ENCODE peak calls at places on chromosomes 6 and 20, in eight cellular contexts. One of them, this sample, is unnamed.

GRCh38 chr6:80366721-80367120 is 260.2 kb downstream of the BCKDHB start:
- DNase-seq in germinal center: no peak
- DNase-seq in NCI-H774: no peak
- DNase-seq in T-cell: no peak
- DNase-seq in stimulated activated effector memory CD8-positive, alpha-beta T cell treated with anti-CD3 and anti-CD28 coated beads, Interleukin-12 subunit alpha, Interleukin-12 subunit beta, amount 100 ng/mL, for 72 hours: no peak
- DNase-seq in progenitor cell of endocrine pancreas: no peak
- DNase-seq in AG08395: no peak
- DNase-seq in A549: no peak
- DNase-seq in this sample: no peak

GRCh38 chr20:35240914-35241293 is 14.4 kb downstream of the MMP24 start:
- DNase-seq in germinal center: no peak
- DNase-seq in NCI-H774: no peak
- DNase-seq in T-cell: no peak
- DNase-seq in stimulated activated effector memory CD8-positive, alpha-beta T cell treated with anti-CD3 and anti-CD28 coated beads, Interleukin-12 subunit alpha, Interleukin-12 subunit beta, amount 100 ng/mL, for 72 hours: no peak
- DNase-seq in progenitor cell of endocrine pancreas: no peak
- DNase-seq in AG08395: no peak
- DNase-seq in A549: no peak
- DNase-seq in this sample: no peak

GRCh38 chr20:49237531-49237930 is 18.3 kb downstream of the DDX27 start:
- DNase-seq in germinal center: no peak
- DNase-seq in NCI-H774: no peak
- DNase-seq in T-cell: no peak
- DNase-seq in stimulated activated effector memory CD8-positive, alpha-beta T cell treated with anti-CD3 and anti-CD28 coated beads, Interleukin-12 subunit alpha, Interleukin-12 subunit beta, amount 100 ng/mL, for 72 hours: no peak
- DNase-seq in progenitor cell of endocrine pancreas: no peak
- DNase-seq in AG08395: no peak
- DNase-seq in A549: no peak
- DNase-seq in this sample: no peak

GRCh38 chr6:37696220-37696840 is 1.4 kb downstream of the MDGA1 start:
- DNase-seq in germinal center: peak
- DNase-seq in NCI-H774: no peak
- DNase-seq in T-cell: peak
- DNase-seq in stimulated activated effector memory CD8-positive, alpha-beta T cell treated with anti-CD3 and anti-CD28 coated beads, Interleukin-12 subunit alpha, Interleukin-12 subunit beta, amount 100 ng/mL, for 72 hours: peak
- DNase-seq in progenitor cell of endocrine pancreas: no peak
- DNase-seq in AG08395: peak
- DNase-seq in A549: no peak
- DNase-seq in this sample: peak

GRCh38 chr6:1832844-1833787 is 223.4 kb downstream of the FOXC1 start:
- DNase-seq in germinal center: no peak
- DNase-seq in NCI-H774: no peak
- DNase-seq in T-cell: no peak
- DNase-seq in stimulated activated effector memory CD8-positive, alpha-beta T cell treated with anti-CD3 and anti-CD28 coated beads, Interleukin-12 subunit alpha, Interleukin-12 subunit beta, amount 100 ng/mL, for 72 hours: no peak
- DNase-seq in progenitor cell of endocrine pancreas: no peak
- DNase-seq in AG08395: peak
- DNase-seq in A549: no peak
- DNase-seq in this sample: no peak

GRCh38 chr20:46251211-46251673 is 57.1 kb downstream of the CDH22 start:
- DNase-seq in germinal center: no peak
- DNase-seq in NCI-H774: no peak
- DNase-seq in T-cell: no peak
- DNase-seq in stimulated activated effector memory CD8-positive, alpha-beta T cell treated with anti-CD3 and anti-CD28 coated beads, Interleukin-12 subunit alpha, Interleukin-12 subunit beta, amount 100 ng/mL, for 72 hours: no peak
- DNase-seq in progenitor cell of endocrine pancreas: peak
- DNase-seq in AG08395: no peak
- DNase-seq in A549: no peak
- DNase-seq in this sample: no peak

GRCh38 chr6:164039954-164040375 is 625.4 kb downstream of the QKI start:
- DNase-seq in germinal center: peak
- DNase-seq in NCI-H774: no peak
- DNase-seq in T-cell: peak
- DNase-seq in stimulated activated effector memory CD8-positive, alpha-beta T cell treated with anti-CD3 and anti-CD28 coated beads, Interleukin-12 subunit alpha, Interleukin-12 subunit beta, amount 100 ng/mL, for 72 hours: peak
- DNase-seq in progenitor cell of endocrine pancreas: no peak
- DNase-seq in AG08395: peak
- DNase-seq in A549: no peak
- DNase-seq in this sample: no peak

GRCh38 chr20:13228771-13229170 is 7.7 kb downstream of the ISM1 start:
- DNase-seq in germinal center: no peak
- DNase-seq in NCI-H774: no peak
- DNase-seq in T-cell: no peak
- DNase-seq in stimulated activated effector memory CD8-positive, alpha-beta T cell treated with anti-CD3 and anti-CD28 coated beads, Interleukin-12 subunit alpha, Interleukin-12 subunit beta, amount 100 ng/mL, for 72 hours: no peak
- DNase-seq in progenitor cell of endocrine pancreas: no peak
- DNase-seq in AG08395: no peak
- DNase-seq in A549: no peak
- DNase-seq in this sample: no peak

GRCh38 chr6:16901777-16902176 is 140.5 kb upstream of the ATXN1 start:
- DNase-seq in germinal center: no peak
- DNase-seq in NCI-H774: no peak
- DNase-seq in T-cell: no peak
- DNase-seq in stimulated activated effector memory CD8-positive, alpha-beta T cell treated with anti-CD3 and anti-CD28 coated beads, Interleukin-12 subunit alpha, Interleukin-12 subunit beta, amount 100 ng/mL, for 72 hours: no peak
- DNase-seq in progenitor cell of endocrine pancreas: no peak
- DNase-seq in AG08395: peak
- DNase-seq in A549: no peak
- DNase-seq in this sample: no peak

GRCh38 chr6:14984454-14984853 is 261.4 kb upstream of the JARID2 start:
- DNase-seq in germinal center: no peak
- DNase-seq in NCI-H774: no peak
- DNase-seq in T-cell: no peak
- DNase-seq in stimulated activated effector memory CD8-positive, alpha-beta T cell treated with anti-CD3 and anti-CD28 coated beads, Interleukin-12 subunit alpha, Interleukin-12 subunit beta, amount 100 ng/mL, for 72 hours: no peak
- DNase-seq in progenitor cell of endocrine pancreas: no peak
- DNase-seq in AG08395: peak
- DNase-seq in A549: peak
- DNase-seq in this sample: no peak

GRCh38 chr20:54011352-54011751 is 59.0 kb downstream of the BCAS1 start:
- DNase-seq in germinal center: no peak
- DNase-seq in NCI-H774: no peak
- DNase-seq in T-cell: no peak
- DNase-seq in stimulated activated effector memory CD8-positive, alpha-beta T cell treated with anti-CD3 and anti-CD28 coated beads, Interleukin-12 subunit alpha, Interleukin-12 subunit beta, amount 100 ng/mL, for 72 hours: no peak
- DNase-seq in progenitor cell of endocrine pancreas: no peak
- DNase-seq in AG08395: no peak
- DNase-seq in A549: no peak
- DNase-seq in this sample: no peak

GRCh38 chr20:46332373-46333135 is 24.3 kb upstream of the CDH22 start:
- DNase-seq in germinal center: no peak
- DNase-seq in NCI-H774: no peak
- DNase-seq in T-cell: no peak
- DNase-seq in stimulated activated effector memory CD8-positive, alpha-beta T cell treated with anti-CD3 and anti-CD28 coated beads, Interleukin-12 subunit alpha, Interleukin-12 subunit beta, amount 100 ng/mL, for 72 hours: no peak
- DNase-seq in progenitor cell of endocrine pancreas: no peak
- DNase-seq in AG08395: no peak
- DNase-seq in A549: no peak
- DNase-seq in this sample: no peak

GRCh38 chr6:115195239-115195638 is 852.4 kb upstream of the HS3ST5 start:
- DNase-seq in germinal center: no peak
- DNase-seq in NCI-H774: peak
- DNase-seq in T-cell: no peak
- DNase-seq in stimulated activated effector memory CD8-positive, alpha-beta T cell treated with anti-CD3 and anti-CD28 coated beads, Interleukin-12 subunit alpha, Interleukin-12 subunit beta, amount 100 ng/mL, for 72 hours: no peak
- DNase-seq in progenitor cell of endocrine pancreas: no peak
- DNase-seq in AG08395: no peak
- DNase-seq in A549: no peak
- DNase-seq in this sample: no peak

GRCh38 chr6:116313377-116313776 is 33.6 kb upstream of the TSPYL1 start:
- DNase-seq in germinal center: no peak
- DNase-seq in NCI-H774: no peak
- DNase-seq in T-cell: no peak
- DNase-seq in stimulated activated effector memory CD8-positive, alpha-beta T cell treated with anti-CD3 and anti-CD28 coated beads, Interleukin-12 subunit alpha, Interleukin-12 subunit beta, amount 100 ng/mL, for 72 hours: no peak
- DNase-seq in progenitor cell of endocrine pancreas: no peak
- DNase-seq in AG08395: peak
- DNase-seq in A549: no peak
- DNase-seq in this sample: no peak

GRCh38 chr6:41061196-41061726 is 8.3 kb downstream of the APOBEC2 start:
- DNase-seq in germinal center: no peak
- DNase-seq in NCI-H774: no peak
- DNase-seq in T-cell: no peak
- DNase-seq in stimulated activated effector memory CD8-positive, alpha-beta T cell treated with anti-CD3 and anti-CD28 coated beads, Interleukin-12 subunit alpha, Interleukin-12 subunit beta, amount 100 ng/mL, for 72 hours: no peak
- DNase-seq in progenitor cell of endocrine pancreas: no peak
- DNase-seq in AG08395: no peak
- DNase-seq in A549: no peak
- DNase-seq in this sample: no peak

GRCh38 chr20:25076731-25077609 is 5.0 kb downstream of the VSX1 start:
- DNase-seq in germinal center: no peak
- DNase-seq in NCI-H774: peak
- DNase-seq in T-cell: no peak
- DNase-seq in stimulated activated effector memory CD8-positive, alpha-beta T cell treated with anti-CD3 and anti-CD28 coated beads, Interleukin-12 subunit alpha, Interleukin-12 subunit beta, amount 100 ng/mL, for 72 hours: peak
- DNase-seq in progenitor cell of endocrine pancreas: peak
- DNase-seq in AG08395: peak
- DNase-seq in A549: peak
- DNase-seq in this sample: no peak

GRCh38 chr6:145544031-145544430 is 191.3 kb downstream of the EPM2A start:
- DNase-seq in germinal center: no peak
- DNase-seq in NCI-H774: no peak
- DNase-seq in T-cell: no peak
- DNase-seq in stimulated activated effector memory CD8-positive, alpha-beta T cell treated with anti-CD3 and anti-CD28 coated beads, Interleukin-12 subunit alpha, Interleukin-12 subunit beta, amount 100 ng/mL, for 72 hours: no peak
- DNase-seq in progenitor cell of endocrine pancreas: no peak
- DNase-seq in AG08395: peak
- DNase-seq in A549: peak
- DNase-seq in this sample: no peak

GRCh38 chr20:38043512-38044300 is 10.2 kb downstream of the RPRD1B start:
- DNase-seq in germinal center: no peak
- DNase-seq in NCI-H774: no peak
- DNase-seq in T-cell: no peak
- DNase-seq in stimulated activated effector memory CD8-positive, alpha-beta T cell treated with anti-CD3 and anti-CD28 coated beads, Interleukin-12 subunit alpha, Interleukin-12 subunit beta, amount 100 ng/mL, for 72 hours: no peak
- DNase-seq in progenitor cell of endocrine pancreas: no peak
- DNase-seq in AG08395: peak
- DNase-seq in A549: peak
- DNase-seq in this sample: no peak

GRCh38 chr6:46053034-46053933 is 37.6 kb upstream of the CLIC5 start:
- DNase-seq in germinal center: no peak
- DNase-seq in NCI-H774: no peak
- DNase-seq in T-cell: no peak
- DNase-seq in stimulated activated effector memory CD8-positive, alpha-beta T cell treated with anti-CD3 and anti-CD28 coated beads, Interleukin-12 subunit alpha, Interleukin-12 subunit beta, amount 100 ng/mL, for 72 hours: no peak
- DNase-seq in progenitor cell of endocrine pancreas: no peak
- DNase-seq in AG08395: no peak
- DNase-seq in A549: no peak
- DNase-seq in this sample: no peak

GRCh38 chr6:2021713-2022125 is 223.7 kb downstream of the GMDS start:
- DNase-seq in germinal center: no peak
- DNase-seq in NCI-H774: peak
- DNase-seq in T-cell: no peak
- DNase-seq in stimulated activated effector memory CD8-positive, alpha-beta T cell treated with anti-CD3 and anti-CD28 coated beads, Interleukin-12 subunit alpha, Interleukin-12 subunit beta, amount 100 ng/mL, for 72 hours: no peak
- DNase-seq in progenitor cell of endocrine pancreas: no peak
- DNase-seq in AG08395: peak
- DNase-seq in A549: no peak
- DNase-seq in this sample: no peak

GRCh38 chr20:33578510-33578909 is 83.6 kb upstream of the C20orf144 start:
- DNase-seq in germinal center: no peak
- DNase-seq in NCI-H774: no peak
- DNase-seq in T-cell: no peak
- DNase-seq in stimulated activated effector memory CD8-positive, alpha-beta T cell treated with anti-CD3 and anti-CD28 coated beads, Interleukin-12 subunit alpha, Interleukin-12 subunit beta, amount 100 ng/mL, for 72 hours: no peak
- DNase-seq in progenitor cell of endocrine pancreas: no peak
- DNase-seq in AG08395: peak
- DNase-seq in A549: no peak
- DNase-seq in this sample: no peak

GRCh38 chr20:61759286-61760065 is 306.2 kb downstream of the TAF4 start:
- DNase-seq in germinal center: no peak
- DNase-seq in NCI-H774: no peak
- DNase-seq in T-cell: no peak
- DNase-seq in stimulated activated effector memory CD8-positive, alpha-beta T cell treated with anti-CD3 and anti-CD28 coated beads, Interleukin-12 subunit alpha, Interleukin-12 subunit beta, amount 100 ng/mL, for 72 hours: no peak
- DNase-seq in progenitor cell of endocrine pancreas: no peak
- DNase-seq in AG08395: no peak
- DNase-seq in A549: no peak
- DNase-seq in this sample: no peak

GRCh38 chr6:166567107-166567506 is 19.4 kb downstream of the RAMACL start:
- DNase-seq in germinal center: no peak
- DNase-seq in NCI-H774: no peak
- DNase-seq in T-cell: no peak
- DNase-seq in stimulated activated effector memory CD8-positive, alpha-beta T cell treated with anti-CD3 and anti-CD28 coated beads, Interleukin-12 subunit alpha, Interleukin-12 subunit beta, amount 100 ng/mL, for 72 hours: no peak
- DNase-seq in progenitor cell of endocrine pancreas: no peak
- DNase-seq in AG08395: peak
- DNase-seq in A549: no peak
- DNase-seq in this sample: no peak

GRCh38 chr6:157273756-157274088 is 49.6 kb downstream of the TMEM242 start:
- DNase-seq in germinal center: peak
- DNase-seq in NCI-H774: peak
- DNase-seq in T-cell: peak
- DNase-seq in stimulated activated effector memory CD8-positive, alpha-beta T cell treated with anti-CD3 and anti-CD28 coated beads, Interleukin-12 subunit alpha, Interleukin-12 subunit beta, amount 100 ng/mL, for 72 hours: peak
- DNase-seq in progenitor cell of endocrine pancreas: no peak
- DNase-seq in AG08395: no peak
- DNase-seq in A549: peak
- DNase-seq in this sample: peak

GRCh38 chr20:33518071-33518470 is 28.2 kb downstream of the CBFA2T2 start:
- DNase-seq in germinal center: no peak
- DNase-seq in NCI-H774: no peak
- DNase-seq in T-cell: no peak
- DNase-seq in stimulated activated effector memory CD8-positive, alpha-beta T cell treated with anti-CD3 and anti-CD28 coated beads, Interleukin-12 subunit alpha, Interleukin-12 subunit beta, amount 100 ng/mL, for 72 hours: no peak
- DNase-seq in progenitor cell of endocrine pancreas: no peak
- DNase-seq in AG08395: peak
- DNase-seq in A549: no peak
- DNase-seq in this sample: no peak

GRCh38 chr6:133546098-133546497 is 304.9 kb downstream of the EYA4 start:
- DNase-seq in germinal center: no peak
- DNase-seq in NCI-H774: no peak
- DNase-seq in T-cell: no peak
- DNase-seq in stimulated activated effector memory CD8-positive, alpha-beta T cell treated with anti-CD3 and anti-CD28 coated beads, Interleukin-12 subunit alpha, Interleukin-12 subunit beta, amount 100 ng/mL, for 72 hours: no peak
- DNase-seq in progenitor cell of endocrine pancreas: no peak
- DNase-seq in AG08395: no peak
- DNase-seq in A549: no peak
- DNase-seq in this sample: no peak

GRCh38 chr6:108744244-108744972 is 103.8 kb upstream of the ARMC2 start:
- DNase-seq in germinal center: no peak
- DNase-seq in NCI-H774: no peak
- DNase-seq in T-cell: no peak
- DNase-seq in stimulated activated effector memory CD8-positive, alpha-beta T cell treated with anti-CD3 and anti-CD28 coated beads, Interleukin-12 subunit alpha, Interleukin-12 subunit beta, amount 100 ng/mL, for 72 hours: no peak
- DNase-seq in progenitor cell of endocrine pancreas: no peak
- DNase-seq in AG08395: no peak
- DNase-seq in A549: no peak
- DNase-seq in this sample: no peak

GRCh38 chr6:144330588-144330987 is 45.5 kb downstream of the UTRN start:
- DNase-seq in germinal center: no peak
- DNase-seq in NCI-H774: no peak
- DNase-seq in T-cell: no peak
- DNase-seq in stimulated activated effector memory CD8-positive, alpha-beta T cell treated with anti-CD3 and anti-CD28 coated beads, Interleukin-12 subunit alpha, Interleukin-12 subunit beta, amount 100 ng/mL, for 72 hours: no peak
- DNase-seq in progenitor cell of endocrine pancreas: peak
- DNase-seq in AG08395: no peak
- DNase-seq in A549: no peak
- DNase-seq in this sample: no peak

GRCh38 chr20:42183147-42183546 is 565.0 kb upstream of the CHD6 start:
- DNase-seq in germinal center: no peak
- DNase-seq in NCI-H774: no peak
- DNase-seq in T-cell: no peak
- DNase-seq in stimulated activated effector memory CD8-positive, alpha-beta T cell treated with anti-CD3 and anti-CD28 coated beads, Interleukin-12 subunit alpha, Interleukin-12 subunit beta, amount 100 ng/mL, for 72 hours: no peak
- DNase-seq in progenitor cell of endocrine pancreas: no peak
- DNase-seq in AG08395: no peak
- DNase-seq in A549: no peak
- DNase-seq in this sample: no peak

GRCh38 chr6:3609388-3609787 is 142.1 kb downstream of the PXDC1 start:
- DNase-seq in germinal center: no peak
- DNase-seq in NCI-H774: no peak
- DNase-seq in T-cell: no peak
- DNase-seq in stimulated activated effector memory CD8-positive, alpha-beta T cell treated with anti-CD3 and anti-CD28 coated beads, Interleukin-12 subunit alpha, Interleukin-12 subunit beta, amount 100 ng/mL, for 72 hours: no peak
- DNase-seq in progenitor cell of endocrine pancreas: no peak
- DNase-seq in AG08395: no peak
- DNase-seq in A549: no peak
- DNase-seq in this sample: no peak